ENCODE peak calls at places on chromosomes 12 and 14, in ten cellular contexts. O, K, F, N, D, I, G, A, Y and U are unnamed samples.

GRCh38 chr14:81400852-81401251 is 728 bp upstream of the STON2 start:
- DNase-seq in K (peak; percentile 84), N (no peak), G (peak; percentile 99), A (no peak), Y (no peak), F (peak; percentile 78), I (peak; percentile 44), O (peak; percentile 57), D (peak; percentile 91), U (peak; percentile 100)

GRCh38 chr14:71905860-71906259 is 26.4 kb upstream of the RGS6 start:
- DNase-seq in O (no peak), K (no peak), A (no peak), G (no peak), D (no peak), F (no peak), Y (no peak), I (no peak), N (no peak), U (peak; percentile 49)

GRCh38 chr12:15700595-15700994 is 88.6 kb downstream of the EPS8 start:
- DNase-seq in F (peak; percentile 38), O (peak; percentile 23), G (peak; percentile 96), D (no peak), A (no peak), I (no peak), K (no peak), N (no peak), Y (peak; percentile 35), U (peak; percentile 70)

GRCh38 chr14:51638071-51638944 is 13.4 kb upstream of the FRMD6 start:
- DNase-seq in F (no peak), D (peak; percentile 25), G (no peak), O (no peak), I (no peak), K (peak; percentile 86), Y (no peak), A (no peak), N (no peak), U (peak; percentile 81)

GRCh38 chr14:95328876-95329503 is 9.3 kb upstream of the CLMN start:
- DNase-seq in F (no peak), O (no peak), D (no peak), Y (no peak), G (no peak), K (no peak), N (no peak), A (no peak), I (no peak), U (no peak)

GRCh38 chr14:61064866-61065265 is 83.8 kb downstream of the SLC38A6 start:
- DNase-seq in K (no peak), I (no peak), F (no peak), A (peak; percentile 17), D (no peak), G (no peak), N (no peak), O (no peak), Y (no peak), U (no peak)

GRCh38 chr12:121238604-121239334 is 28.8 kb downstream of the P2RX4 start:
- DNase-seq in F (no peak), G (peak; percentile 5), A (peak; percentile 42), O (no peak), Y (peak; percentile 80), N (no peak), D (no peak), K (no peak), I (no peak), U (peak; percentile 33)

GRCh38 chr12:102879144-102879763 is 37.8 kb downstream of the PAH start:
- DNase-seq in N (no peak), F (peak; percentile 44), A (peak; percentile 92), D (peak; percentile 69), I (peak; percentile 26), G (no peak), K (peak; percentile 46), O (peak; percentile 65), Y (no peak), U (peak; percentile 43)

GRCh38 chr12:123942277-123942653 is 30.4 kb downstream of the CCDC92 start:
- DNase-seq in O (no peak), A (no peak), N (no peak), Y (no peak), G (peak; percentile 86), I (no peak), K (peak; percentile 91), F (no peak), D (no peak), U (peak; percentile 87)

GRCh38 chr12:2797721-2798418 is 3.1 kb downstream of the FKBP4 start:
- DNase-seq in A (no peak), I (no peak), O (no peak), N (no peak), G (no peak), K (no peak), Y (no peak), D (no peak), F (no peak), U (no peak)

GRCh38 chr14:31945074-31945613 is 132.0 kb upstream of the ARHGAP5 start:
- DNase-seq in N (no peak), O (peak; percentile 51), A (peak; percentile 28), D (no peak), K (no peak), Y (no peak), F (no peak), I (no peak), G (no peak), U (no peak)

GRCh38 chr14:37034410-37035285 is 137.8 kb downstream of the SLC25A21 start:
- DNase-seq in N (no peak), Y (no peak), K (peak; percentile 38), I (no peak), F (no peak), G (peak; percentile 86), D (no peak), A (peak; percentile 68), O (no peak), U (peak; percentile 29)

GRCh38 chr12:67483871-67484554 is 164.5 kb upstream of the DYRK2 start:
- DNase-seq in I (no peak), K (no peak), A (no peak), D (no peak), N (no peak), Y (no peak), F (no peak), G (no peak), O (peak; percentile 72), U (no peak)

GRCh38 chr12:15168279-15168678 is 52.9 kb downstream of the RERG start:
- DNase-seq in K (no peak), I (no peak), N (no peak), O (no peak), G (no peak), A (no peak), Y (no peak), F (no peak), D (no peak), U (no peak)

GRCh38 chr14:94128216-94128839 is 1.1 kb downstream of the IFI27L2 start:
- DNase-seq in A (no peak), K (no peak), D (no peak), O (no peak), N (no peak), Y (no peak), G (no peak), I (peak; percentile 10), F (no peak), U (no peak)

GRCh38 chr14:96626121-96626768 is 124.1 kb downstream of the PAPOLA start:
- DNase-seq in F (no peak), O (no peak), K (no peak), Y (no peak), I (no peak), D (no peak), G (no peak), A (no peak), N (no peak), U (no peak)

GRCh38 chr12:1919763-1920162 is 1.3 kb upstream of the CACNA2D4 start:
- DNase-seq in Y (no peak), I (no peak), K (no peak), O (no peak), D (no peak), F (no peak), G (no peak), N (no peak), A (no peak), U (no peak)

GRCh38 chr12:113403435-113404415 is at the start of gene SDS:
- DNase-seq in K (peak; percentile 62), Y (peak; percentile 42), A (no peak), O (peak; percentile 47), F (no peak), G (peak; percentile 28), I (no peak), D (peak; percentile 35), N (no peak), U (peak; percentile 52)

GRCh38 chr14:65193891-65194290 is 91.6 kb upstream of the MAX start:
- DNase-seq in F (no peak), Y (no peak), D (no peak), O (no peak), G (no peak), A (no peak), N (no peak), K (no peak), I (no peak), U (no peak)

GRCh38 chr14:76761198-76761848 is at the start of gene VASH1:
- DNase-seq in N (peak; percentile 44), I (peak; percentile 71), K (peak; percentile 68), D (no peak), Y (no peak), O (peak; percentile 58), A (peak; percentile 81), G (peak; percentile 62), F (no peak), U (peak; percentile 85)

GRCh38 chr14:97931273-97931672 is 1134.1 kb downstream of the VRK1 start:
- DNase-seq in O (no peak), D (no peak), Y (no peak), N (no peak), G (no peak), A (no peak), I (no peak), K (no peak), F (no peak), U (no peak)